ENCODE peak calls at places on chromosomes 4 and X, in five cellular contexts. B, X, F, S and O are unnamed samples.

GRCh38 chr4:26566027-26566578 is 17.8 kb upstream of the TBC1D19 start:
- DNase-seq in B (no peak), X (no peak), F (no peak), S (no peak), O (no peak)

GRCh38 chr4:180057891-180058643 is 2185.1 kb upstream of the TENM3 start:
- DNase-seq in B (peak), X (no peak), F (no peak), S (no peak), O (peak)

GRCh38 chrX:36434521-36434920 is 515.0 kb downstream of the CFAP47 start:
- DNase-seq in B (no peak), X (no peak), F (no peak), S (no peak), O (no peak)

GRCh38 chrX:102517331-102517730 is 792 bp upstream of the TMSB15A start:
- DNase-seq in B (peak), X (no peak), F (no peak), S (no peak), O (no peak)

GRCh38 chr4:173002840-173003561 is 165.6 kb upstream of the GALNT7 start:
- DNase-seq in B (no peak), X (no peak), F (no peak), S (no peak), O (no peak)

GRCh38 chrX:108020631-108021030 is 24.2 kb upstream of the VSIG1 start:
- DNase-seq in B (no peak), X (no peak), F (peak), S (no peak), O (no peak)

GRCh38 chr4:112082954-112083586 is 62.2 kb upstream of the FAM241A start:
- DNase-seq in B (no peak), X (no peak), F (peak), S (peak), O (no peak)

GRCh38 chrX:119495734-119496520 is 27.7 kb downstream of the SLC25A5 start:
- DNase-seq in B (no peak), X (no peak), F (no peak), S (peak), O (no peak)

GRCh38 chr4:113943085-113943484 is 36.4 kb downstream of the ARSJ start:
- DNase-seq in B (no peak), X (no peak), F (no peak), S (no peak), O (no peak)

GRCh38 chr4:103098331-103098730 is 1.3 kb downstream of the BDH2 start:
- DNase-seq in B (no peak), X (no peak), F (no peak), S (no peak), O (no peak)

GRCh38 chr4:103052145-103052544 is 24.4 kb downstream of the SLC9B2 start:
- DNase-seq in B (no peak), X (no peak), F (no peak), S (no peak), O (no peak)

GRCh38 chr4:41452484-41453225 is 85.3 kb upstream of the LIMCH1 start:
- DNase-seq in B (no peak), X (no peak), F (no peak), S (no peak), O (no peak)

GRCh38 chrX:2829066-2829430 is 318 bp downstream of the GYG2 start:
- DNase-seq in B (peak), X (no peak), F (no peak), S (no peak), O (peak)

GRCh38 chrX:145002776-145003175 is 244.5 kb upstream of the SPANXN1 start:
- DNase-seq in B (no peak), X (no peak), F (no peak), S (no peak), O (no peak)

GRCh38 chr4:110953898-110954297 is 331.0 kb upstream of the PITX2 start:
- DNase-seq in B (no peak), X (no peak), F (no peak), S (no peak), O (no peak)

GRCh38 chr4:56683455-56683854 is 2.4 kb upstream of the HOPX start:
- DNase-seq in B (no peak), X (no peak), F (no peak), S (no peak), O (no peak)

GRCh38 chr4:26004290-26004689 is 90.3 kb downstream of the SMIM20 start:
- DNase-seq in B (no peak), X (no peak), F (no peak), S (no peak), O (no peak)

GRCh38 chrX:29295987-29296680 is 708.9 kb downstream of the IL1RAPL1 start:
- DNase-seq in B (no peak), X (no peak), F (no peak), S (no peak), O (no peak)

GRCh38 chr4:179353791-179354190 is 1911.6 kb upstream of the AGA start:
- DNase-seq in B (no peak), X (no peak), F (no peak), S (no peak), O (no peak)

GRCh38 chrX:119186763-119187162 is 49.3 kb upstream of the PGRMC1 start:
- DNase-seq in B (no peak), X (no peak), F (no peak), S (no peak), O (no peak)

GRCh38 chr4:28518781-28519180 is 1658.1 kb downstream of the STIM2 start:
- DNase-seq in B (no peak), X (no peak), F (no peak), S (no peak), O (no peak)

GRCh38 chr4:90186229-90186628 is 59.0 kb downstream of the CCSER1 start:
- DNase-seq in B (no peak), X (no peak), F (no peak), S (no peak), O (no peak)

DNA sequence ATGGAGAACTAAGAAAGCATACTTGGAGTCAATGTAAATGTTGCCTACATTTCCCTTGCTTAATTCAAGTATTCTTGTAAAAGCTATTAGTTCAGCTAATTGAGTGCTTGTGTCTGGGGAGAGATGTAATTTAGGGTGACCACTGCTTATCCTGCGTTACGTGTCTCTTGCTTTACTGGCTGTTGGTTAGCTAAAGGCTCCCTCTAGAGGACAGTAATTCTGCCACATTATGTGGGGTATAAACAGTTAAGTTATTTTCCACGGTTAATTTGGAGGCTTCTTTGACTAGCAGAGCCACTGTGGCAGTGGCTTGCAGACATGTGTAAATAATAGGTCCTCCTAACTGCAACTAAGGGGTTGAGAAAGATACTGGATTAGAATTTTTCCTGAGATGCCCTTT is 25.3 kb upstream of the NAF1 start:
- DNase-seq in B (no peak), X (no peak), F (peak), S (peak), O (no peak)
- TF ChIP-seq RAD21 in B (peak), X (peak), F (peak), S (peak), O (peak)

DNA sequence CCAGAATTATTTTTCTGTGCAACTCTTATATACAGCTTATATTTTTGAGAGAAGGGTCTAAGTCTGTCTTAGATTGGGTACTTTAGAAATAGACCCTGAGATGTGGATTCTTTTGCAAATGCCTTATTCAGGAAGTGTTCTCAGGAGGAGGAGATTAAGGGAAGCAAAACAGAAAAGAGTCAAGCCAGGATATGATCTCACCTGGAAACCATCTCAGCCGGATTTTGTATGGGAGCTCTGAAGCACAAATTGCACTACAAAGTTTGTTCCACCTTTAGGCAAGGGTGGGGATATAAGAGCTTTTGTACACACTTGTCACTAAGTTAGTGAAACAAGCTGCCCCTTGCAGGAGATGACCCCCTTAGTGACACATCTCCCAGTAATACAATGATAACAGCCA is 121.2 kb upstream of the GRPR start:
- DNase-seq in B (no peak), X (no peak), F (no peak), S (no peak), O (no peak)
- TF ChIP-seq POLR2AphosphoS5 in B (no peak), X (no peak), F (no peak), S (no peak), O (no peak)

GRCh38 chr4:169313732-169314131 is 43.0 kb upstream of the SH3RF1 start:
- DNase-seq in B (no peak), X (no peak), F (no peak), S (no peak), O (no peak)

GRCh38 chr4:169311643-169312365 is 41.0 kb upstream of the SH3RF1 start:
- DNase-seq in B (peak), X (peak), F (peak), S (peak), O (peak)

GRCh38 chr4:169312690-169313422 is 42.1 kb upstream of the SH3RF1 start:
- DNase-seq in B (no peak), X (no peak), F (no peak), S (no peak), O (no peak)

GRCh38 chr4:169315530-169316306 is 45.0 kb upstream of the SH3RF1 start:
- DNase-seq in B (no peak), X (no peak), F (no peak), S (no peak), O (no peak)

DNA sequence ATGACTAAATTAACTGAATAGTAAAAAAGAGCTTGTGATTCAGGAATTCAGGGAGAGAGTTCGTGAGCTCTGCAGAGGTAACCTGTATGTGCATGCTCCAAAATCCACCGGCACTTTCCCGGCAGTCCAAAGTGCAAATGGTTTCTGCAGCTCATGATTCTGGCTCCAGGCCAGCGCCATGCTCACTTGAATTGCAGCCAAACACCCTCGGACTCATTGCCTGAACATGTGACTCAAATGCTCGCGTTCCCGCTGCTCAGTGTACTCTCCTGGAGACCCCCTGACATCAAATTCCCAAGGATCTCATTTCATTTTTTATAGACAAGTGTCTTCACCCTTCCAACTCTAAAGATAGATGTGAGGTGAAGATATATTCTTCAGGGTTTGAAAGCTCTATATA is 44.1 kb upstream of the SH3RF1 start:
- DNase-seq in B (peak), X (no peak), F (peak), S (peak), O (no peak)
- TF ChIP-seq RAD21 in B (no peak), X (no peak), F (no peak), S (no peak), O (no peak)

DNA sequence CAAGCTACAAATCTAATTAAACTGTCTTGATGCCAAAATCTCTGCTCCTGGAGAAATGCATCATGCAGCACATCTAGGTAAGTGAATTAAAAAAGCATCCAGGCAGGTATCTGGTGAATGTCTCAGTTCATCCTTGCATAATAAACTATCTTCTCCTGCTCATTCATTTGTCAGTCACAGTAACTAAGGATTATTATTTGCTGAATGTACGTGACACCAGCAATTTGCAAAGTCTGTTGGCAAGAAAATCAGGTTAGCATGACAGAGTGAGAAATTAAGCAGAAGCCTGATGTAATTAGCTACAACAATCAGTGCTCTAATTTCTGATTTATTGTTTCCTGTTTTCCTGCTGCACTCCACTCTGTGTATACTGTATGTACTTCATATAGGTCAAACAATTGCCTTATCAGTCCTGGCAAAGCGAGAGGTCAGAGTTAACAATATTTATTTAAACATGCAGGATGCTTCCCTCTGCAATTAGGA is 213.6 kb downstream of the FBXO8 start:
- DNase-seq in B (peak), X (no peak), F (no peak), S (no peak), O (no peak)
- TF ChIP-seq POLR2AphosphoS5 in B (peak), X (no peak), F (no peak), S (no peak), O (no peak)